ENCODE peak calls at places on chromosomes 6 and 20, in six cellular contexts. One of them, this sample, is unnamed.

GRCh38 chr6:56899753-56900152 is 55.2 kb upstream of the BEND6 start:
- DNase-seq in right atrium auricular region: no peak
- DNase-seq in CD4-positive, alpha-beta T cell: no peak
- DNase-seq in GM23248: no peak
- DNase-seq in HT1080: no peak
- DNase-seq in neural crest cell: no peak
- DNase-seq in this sample: no peak

GRCh38 chr6:151052021-151052646 is 186.6 kb downstream of the MTHFD1L start:
- DNase-seq in right atrium auricular region: peak; percentile 54
- DNase-seq in CD4-positive, alpha-beta T cell: no peak
- DNase-seq in GM23248: no peak
- DNase-seq in HT1080: no peak
- DNase-seq in neural crest cell: no peak
- DNase-seq in this sample: peak; percentile 88

GRCh38 chr6:68779366-68779765 is 144.3 kb downstream of the ADGRB3 start:
- DNase-seq in right atrium auricular region: no peak
- DNase-seq in CD4-positive, alpha-beta T cell: no peak
- DNase-seq in GM23248: no peak
- DNase-seq in HT1080: no peak
- DNase-seq in neural crest cell: no peak
- DNase-seq in this sample: no peak

GRCh38 chr20:59395729-59396128 is 95.3 kb downstream of the EDN3 start:
- DNase-seq in right atrium auricular region: no peak
- DNase-seq in CD4-positive, alpha-beta T cell: no peak
- DNase-seq in GM23248: no peak
- DNase-seq in HT1080: no peak
- DNase-seq in neural crest cell: no peak
- DNase-seq in this sample: no peak

GRCh38 chr6:22147983-22148797 is 148.6 kb downstream of the PRL start:
- DNase-seq in right atrium auricular region: no peak
- DNase-seq in CD4-positive, alpha-beta T cell: peak; percentile 27
- DNase-seq in GM23248: peak; percentile 74
- DNase-seq in HT1080: peak; percentile 63
- DNase-seq in neural crest cell: no peak
- DNase-seq in this sample: no peak

GRCh38 chr6:8299034-8299433 is 136.3 kb downstream of the SLC35B3 start:
- DNase-seq in right atrium auricular region: no peak
- DNase-seq in CD4-positive, alpha-beta T cell: no peak
- DNase-seq in GM23248: no peak
- DNase-seq in HT1080: no peak
- DNase-seq in neural crest cell: no peak
- DNase-seq in this sample: no peak

GRCh38 chr20:50464725-50465650 is 45.2 kb upstream of the PTPN1 start:
- DNase-seq in right atrium auricular region: no peak
- DNase-seq in CD4-positive, alpha-beta T cell: no peak
- DNase-seq in GM23248: no peak
- DNase-seq in HT1080: no peak
- DNase-seq in neural crest cell: no peak
- DNase-seq in this sample: no peak

GRCh38 chr6:4925580-4925979 is 78.3 kb downstream of the RPP40 start:
- DNase-seq in right atrium auricular region: no peak
- DNase-seq in CD4-positive, alpha-beta T cell: no peak
- DNase-seq in GM23248: no peak
- DNase-seq in HT1080: no peak
- DNase-seq in neural crest cell: no peak
- DNase-seq in this sample: no peak

This sample was measured in foreskin keratinocyte.